ENCODE peak calls at places on chromosomes 5 and 9, in eight cellular contexts. K is HTR-8/SVneo; I is A549; H is stimulated activated CD4-positive, alpha-beta T cell treated with anti-CD3 and anti-CD28 coated beads, Interleukin-2, amount 100 ng/mL, for 24 hours; C is endodermal cell; M is iris pigment epithelial cell; V is stimulated activated effector memory CD8-positive, alpha-beta T cell treated with anti-CD3 and anti-CD28 coated beads, Interleukin-12 subunit alpha, Interleukin-12 subunit beta, amount 100 ng/mL, for 72 hours; W is fibroblast of gingiva. G is an unnamed sample.
A peak's percentile ranks its signal among the peaks of the same experiment; 100 is the strongest.

GRCh38 chr9:112764344-112764743 is 13.8 kb downstream of the SNX30 start:
- DNase-seq in K (no peak), I (no peak), H (no peak), C (no peak), M (peak; percentile 66), V (no peak), W (peak; percentile 14), G (no peak)

GRCh38 chr9:98997580-98997979 is 53.9 kb downstream of the COL15A1 start:
- DNase-seq in K (no peak), I (no peak), H (no peak), C (peak; percentile 29), M (no peak), V (no peak), W (no peak), G (no peak)

GRCh38 chr5:36507332-36507952 is 99.0 kb upstream of the SLC1A3 start:
- DNase-seq in K (peak; percentile 81), I (peak; percentile 69), H (peak; percentile 82), C (peak; percentile 93), M (peak; percentile 59), V (peak; percentile 78), W (peak; percentile 51), G (peak; percentile 76)

GRCh38 chr5:13346401-13346800 is 598.1 kb downstream of the DNAH5 start:
- DNase-seq in K (no peak), I (no peak), H (no peak), C (no peak), M (no peak), V (no peak), W (no peak), G (no peak)

GRCh38 chr5:161696992-161697391 is 11.5 kb downstream of the GABRA6 start:
- DNase-seq in K (no peak), I (no peak), H (no peak), C (no peak), M (no peak), V (no peak), W (no peak), G (no peak)

GRCh38 chr9:137128158-137129088 is 10.5 kb upstream of the GRIN1 start:
- DNase-seq in K (no peak), I (no peak), H (peak; percentile 37), C (peak; percentile 30), M (no peak), V (no peak), W (no peak), G (no peak)

GRCh38 chr9:84170521-84171141 is 169.9 kb downstream of the SLC28A3 start:
- DNase-seq in K (peak; percentile 87), I (peak; percentile 30), H (no peak), C (peak; percentile 68), M (peak; percentile 97), V (no peak), W (peak; percentile 97), G (peak; percentile 90)

GRCh38 chr5:75044406-75044805 is 8.0 kb downstream of the GCNT4 start:
- DNase-seq in K (no peak), I (no peak), H (no peak), C (no peak), M (no peak), V (no peak), W (peak; percentile 67), G (no peak)